ENCODE peak calls at places on chromosomes 16 and 17, in five cellular contexts. A, Y, R, C and F are unnamed samples.

GRCh38 chr17:48162946-48163506 is 55.5 kb downstream of the SNX11 start:
- DNase-seq in R (no peak), Y (no peak), C (no peak), A (peak; percentile 43), F (peak; percentile 7)

GRCh38 chr16:66919569-66920472 is 1.1 kb upstream of the CDH16 start:
- DNase-seq in C (no peak), R (no peak), Y (no peak), A (no peak), F (no peak)

GRCh38 chr17:52376137-52376536 is 217.6 kb upstream of the CA10 start:
- DNase-seq in A (no peak), C (no peak), R (no peak), Y (no peak), F (no peak)

GRCh38 chr17:47776330-47777197 is 43.5 kb downstream of the TBX21 start:
- DNase-seq in R (no peak), Y (no peak), C (peak; percentile 42), A (peak; percentile 78), F (no peak)

GRCh38 chr16:70638814-70639792 is 7.3 kb upstream of the IL34 start:
- DNase-seq in C (peak; percentile 87), A (no peak), R (peak; percentile 70), Y (no peak), F (no peak)

GRCh38 chr17:36668824-36669223 is 67.4 kb downstream of the MRM1 start:
- DNase-seq in Y (no peak), R (no peak), C (no peak), A (no peak), F (no peak)

GRCh38 chr16:75074920-75075687 is 41.5 kb downstream of the LDHD start:
- DNase-seq in A (no peak), Y (no peak), R (no peak), C (no peak), F (no peak)

GRCh38 chr16:30903596-30903995 is 7.2 kb downstream of the CTF1 start:
- DNase-seq in A (no peak), C (no peak), R (no peak), Y (no peak), F (peak; percentile 45)

GRCh38 chr16:2078691-2079090 is 30.9 kb downstream of the TSC2 start:
- DNase-seq in C (no peak), A (no peak), R (no peak), Y (no peak), F (no peak)

GRCh38 chr17:40564883-40565744 is at the start of gene CCR7:
- DNase-seq in A (no peak), C (no peak), Y (no peak), R (no peak), F (no peak)

GRCh38 chr17:77392376-77393273 is 251.9 kb downstream of the SEC14L1 start:
- DNase-seq in A (peak; percentile 73), C (no peak), R (no peak), Y (no peak), F (peak; percentile 92)

GRCh38 chr16:27722892-27723450 is 173.0 kb downstream of the KATNIP start:
- DNase-seq in Y (no peak), C (no peak), R (no peak), A (no peak), F (no peak)

GRCh38 chr17:17376362-17376761 is 73.2 kb downstream of the NT5M start:
- DNase-seq in A (no peak), C (peak; percentile 76), R (no peak), Y (no peak), F (no peak)

GRCh38 chr17:67867591-67867990 is 42.3 kb downstream of the BPTF start:
- DNase-seq in C (no peak), R (no peak), Y (no peak), A (no peak), F (no peak)

GRCh38 chr17:62444063-62444462 is 20.4 kb downstream of the METTL2A start:
- DNase-seq in A (no peak), Y (no peak), C (no peak), R (no peak), F (no peak)

GRCh38 chr17:17750881-17751280 is 69.6 kb downstream of the RAI1 start:
- DNase-seq in Y (no peak), C (no peak), A (no peak), R (no peak), F (no peak)

GRCh38 chr17:78124081-78124835 is 4.3 kb downstream of the TMC6 start:
- DNase-seq in C (no peak), R (no peak), A (no peak), Y (no peak), F (no peak)

GRCh38 chr17:72185571-72185970 is 64.8 kb downstream of the SOX9 start:
- DNase-seq in A (no peak), R (no peak), Y (no peak), C (no peak), F (no peak)

GRCh38 chr17:67995568-67996191 is 589 bp downstream of the C17orf58 start:
- DNase-seq in R (no peak), A (peak; percentile 19), Y (no peak), C (no peak), F (no peak)

GRCh38 chr16:56332464-56333079 is 92.8 kb downstream of the AMFR start:
- DNase-seq in A (peak; percentile 79), R (peak; percentile 21), C (peak; percentile 45), Y (peak; percentile 18), F (peak; percentile 97)

GRCh38 chr17:74758846-74759163 is 10.4 kb downstream of the NHERF1 start:
- DNase-seq in R (no peak), A (peak; percentile 56), Y (no peak), C (peak; percentile 27), F (peak; percentile 85)

GRCh38 chr17:74757502-74757901 is 9.1 kb downstream of the NHERF1 start:
- DNase-seq in C (no peak), A (no peak), R (no peak), Y (no peak), F (peak; percentile 55)

GRCh38 chr17:74756891-74757290 is 8.5 kb downstream of the NHERF1 start:
- DNase-seq in A (no peak), Y (no peak), R (no peak), C (no peak), F (no peak)

GRCh38 chr17:74759243-74759801 is 10.9 kb downstream of the NHERF1 start:
- DNase-seq in Y (no peak), A (no peak), R (no peak), C (no peak), F (no peak)

GRCh38 chr17:74757931-74758845 is 9.8 kb downstream of the NHERF1 start:
- DNase-seq in R (no peak), C (no peak), A (no peak), Y (no peak), F (no peak)
- H3K4me3 ChIP-seq in R (no peak overlapping the region), C (no peak overlapping the region), A (no peak overlapping the region), Y (no peak overlapping the region), F (no peak overlapping the region)

DNA sequence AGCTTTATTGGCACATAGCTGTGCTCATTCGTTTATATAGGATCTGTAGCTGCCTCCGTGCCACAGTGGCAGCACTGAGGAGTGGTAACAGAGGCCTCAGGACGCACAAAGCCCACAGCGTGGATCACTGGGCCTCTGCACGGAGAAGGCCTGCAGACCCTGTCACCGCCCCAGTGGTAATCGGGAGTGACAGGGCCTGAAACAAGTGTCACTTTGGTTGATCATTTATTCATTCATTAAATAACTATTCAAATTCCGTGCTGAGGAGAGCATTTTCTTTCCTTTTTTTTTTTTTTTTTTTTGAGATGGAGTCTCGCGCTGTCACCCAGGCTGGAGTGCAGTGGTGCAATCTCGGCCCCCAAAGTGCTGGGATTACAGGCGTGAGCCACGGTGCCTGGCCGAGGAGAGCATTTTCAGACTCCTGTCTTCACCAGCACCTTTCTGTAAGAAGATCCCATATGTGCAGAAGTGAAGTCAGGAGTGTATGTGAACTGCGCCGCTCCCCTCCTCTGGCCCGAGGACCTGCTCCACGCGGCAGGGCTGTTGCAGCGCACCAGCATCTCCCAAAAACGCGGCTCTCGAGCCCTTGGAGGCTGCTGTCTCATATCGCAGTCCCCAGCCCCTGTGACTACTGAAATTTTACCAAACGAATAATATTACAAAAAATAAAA is 44.9 kb upstream of the TRAP1 start:
- DNase-seq in C (no peak), R (no peak), Y (no peak), A (no peak), F (no peak)
- H3K4me3 ChIP-seq in C (no peak overlapping the region), R (no peak overlapping the region), Y (no peak overlapping the region), A (no peak overlapping the region), F (no peak overlapping the region)

GRCh38 chr17:64774888-64775600 is 112.9 kb upstream of the SMURF2 start:
- DNase-seq in A (no peak), R (no peak), C (no peak), Y (no peak), F (no peak)

GRCh38 chr17:64775701-64776570 is 113.8 kb upstream of the SMURF2 start:
- DNase-seq in R (no peak), C (no peak), A (no peak), Y (no peak), F (no peak)

GRCh38 chr17:64773386-64773835 is 111.3 kb upstream of the SMURF2 start:
- DNase-seq in Y (no peak), A (no peak), R (no peak), C (no peak), F (no peak)

GRCh38 chr17:64772845-64773299 is 110.8 kb upstream of the SMURF2 start:
- DNase-seq in C (no peak), A (no peak), Y (no peak), R (no peak), F (no peak)

DNA sequence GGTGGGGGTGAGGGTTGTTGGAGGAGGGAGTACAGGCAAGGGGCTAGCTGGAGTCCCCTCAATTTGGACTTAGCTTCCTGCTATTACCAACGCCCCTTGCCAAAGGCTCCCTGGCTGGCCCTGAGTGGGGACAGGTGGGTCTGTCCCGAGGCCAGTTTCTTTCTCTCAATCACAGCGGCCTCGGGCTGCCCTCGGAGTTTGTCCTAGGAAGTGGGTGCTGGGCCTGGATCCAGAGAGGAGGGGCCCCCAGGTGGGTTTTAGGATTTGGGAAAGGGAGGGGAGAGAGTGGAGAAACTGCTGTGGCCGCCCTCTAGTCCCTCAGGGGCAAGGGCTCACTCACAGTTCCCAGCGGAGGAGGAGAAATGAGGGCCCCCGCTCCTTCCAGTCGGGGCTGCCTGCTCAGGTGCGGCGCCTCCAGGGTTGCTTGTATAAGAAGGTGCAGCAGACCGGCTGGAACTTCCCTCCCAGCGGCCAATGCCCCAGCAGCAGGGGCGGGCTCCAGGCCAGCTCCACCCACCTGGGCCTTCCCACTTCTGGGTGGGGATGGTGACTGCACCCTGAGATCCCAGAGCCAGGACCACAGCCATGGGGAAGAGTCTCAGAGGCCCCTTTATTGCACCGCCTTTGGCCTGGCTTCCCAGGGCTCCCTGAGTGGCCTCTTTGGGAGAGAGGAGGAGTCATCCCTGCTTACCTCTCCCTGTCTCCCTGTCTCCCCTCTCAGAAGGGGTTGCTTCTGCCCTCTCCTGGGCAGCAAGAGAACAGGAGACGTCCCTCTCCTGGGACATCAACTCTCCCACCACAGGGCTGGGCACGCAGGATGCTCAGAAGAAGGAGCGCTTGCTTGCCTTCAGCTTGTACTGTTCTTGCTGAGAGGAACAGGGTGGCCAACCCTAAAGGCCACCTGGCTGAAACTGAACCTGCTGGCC is 112.0 kb upstream of the SMURF2 start:
- DNase-seq in Y (peak; percentile 20), A (peak; percentile 95), C (peak; percentile 75), R (no peak), F (peak; percentile 65)
- H3K4me3 ChIP-seq in Y (no peak overlapping the region), A (peak overlapping the region; percentile 38), C (no peak overlapping the region), R (no peak overlapping the region), F (no peak overlapping the region)

GRCh38 chr17:27669136-27669535 is 38.1 kb downstream of the LGALS9 start:
- DNase-seq in R (no peak), Y (no peak), A (no peak), C (no peak), F (no peak)

GRCh38 chr17:27670791-27671590 is 40.0 kb downstream of the LGALS9 start:
- DNase-seq in C (no peak), R (no peak), Y (no peak), A (no peak), F (no peak)

GRCh38 chr17:27671591-27671910 is 40.6 kb downstream of the LGALS9 start:
- DNase-seq in A (no peak), R (no peak), C (no peak), Y (no peak), F (no peak)

GRCh38 chr17:27668488-27668823 is 37.5 kb downstream of the LGALS9 start:
- DNase-seq in Y (no peak), A (no peak), R (no peak), C (no peak), F (no peak)

GRCh38 chr17:27669850-27670249 is 38.9 kb downstream of the LGALS9 start:
- DNase-seq in A (no peak), Y (no peak), C (no peak), R (no peak), F (no peak)
- H3K4me3 ChIP-seq in A (no peak overlapping the region), Y (no peak overlapping the region), C (no peak overlapping the region), R (no peak overlapping the region), F (no peak overlapping the region)